ENCODE peak calls at places on chromosomes 7 and 10, in six cellular contexts. M is A673, Q is epithelial cell of esophagus, W is thoracic aorta, H is fibroblast of mammary gland, V is mucosa of descending colon. G is an unnamed sample.

GRCh38 chr7:57579454-57579853 is 129.5 kb downstream of the ZNF716 start:
- DNase-seq in M (no peak), Q (no peak), W (no peak), H (no peak), V (no peak), G (no peak)

GRCh38 chr10:28544058-28544457 is 11.1 kb downstream of the WAC start:
- DNase-seq in M (no peak), Q (no peak), W (no peak), H (no peak), V (no peak), G (no peak)

GRCh38 chr7:44846816-44847508 is 925 bp downstream of the H2AZ2 start:
- DNase-seq in M (no peak), Q (no peak), W (no peak), H (no peak), V (no peak), G (no peak)

GRCh38 chr10:71984798-71985388 is 20.7 kb downstream of the CHST3 start:
- DNase-seq in M (no peak), Q (no peak), W (no peak), H (no peak), V (no peak), G (no peak)

GRCh38 chr10:16545126-16545736 is 23.6 kb upstream of the C1QL3 start:
- DNase-seq in M (peak), Q (peak), W (no peak), H (peak), V (no peak), G (peak)

GRCh38 chr7:46859963-46860475 is 721.9 kb downstream of the TNS3 start:
- DNase-seq in M (peak), Q (peak), W (no peak), H (peak), V (no peak), G (no peak)

GRCh38 chr7:37304926-37305325 is 143.7 kb downstream of the ELMO1 start:
- DNase-seq in M (no peak), Q (no peak), W (no peak), H (no peak), V (no peak), G (no peak)

GRCh38 chr7:46440186-46440585 is 519.1 kb upstream of the IGFBP3 start:
- DNase-seq in M (no peak), Q (no peak), W (no peak), H (no peak), V (no peak), G (no peak)

GRCh38 chr7:84389242-84389641 is 194.7 kb upstream of the SEMA3A start:
- DNase-seq in M (no peak), Q (no peak), W (no peak), H (no peak), V (no peak), G (no peak)

GRCh38 chr10:32616438-32616837 is 170.5 kb downstream of the CCDC7 start:
- DNase-seq in M (no peak), Q (no peak), W (no peak), H (no peak), V (no peak), G (no peak)

GRCh38 chr10:130499541-130499940 is 363.4 kb downstream of the GLRX3 start:
- DNase-seq in M (no peak), Q (no peak), W (no peak), H (no peak), V (no peak), G (no peak)

GRCh38 chr10:117096559-117097201 is 41.4 kb downstream of the VAX1 start:
- DNase-seq in M (peak), Q (no peak), W (no peak), H (no peak), V (no peak), G (no peak)

GRCh38 chr10:10792681-10793080 is 225.0 kb upstream of the CELF2 start:
- DNase-seq in M (peak), Q (peak), W (no peak), H (peak), V (no peak), G (peak)

GRCh38 chr7:113945018-113945938 is 26.5 kb upstream of the PPP1R3A start:
- DNase-seq in M (no peak), Q (peak), W (no peak), H (no peak), V (no peak), G (no peak)

GRCh38 chr10:3365630-3366029 is 193.0 kb upstream of the PITRM1 start:
- DNase-seq in M (no peak), Q (peak), W (no peak), H (no peak), V (no peak), G (no peak)

GRCh38 chr7:155694846-155695245 is 50.4 kb downstream of the RBM33 start:
- DNase-seq in M (no peak), Q (no peak), W (no peak), H (peak), V (no peak), G (no peak)

GRCh38 chr10:69337312-69338132 is 59.2 kb downstream of the HK1 start:
- DNase-seq in M (peak), Q (peak), W (no peak), H (peak), V (no peak), G (peak)

GRCh38 chr7:106166651-106167342 is 54.7 kb upstream of the SYPL1 start:
- DNase-seq in M (peak), Q (peak), W (no peak), H (peak), V (peak), G (peak)

GRCh38 chr10:75226055-75226454 is 9.7 kb downstream of the COMTD1 start:
- DNase-seq in M (no peak), Q (no peak), W (no peak), H (no peak), V (no peak), G (peak)

GRCh38 chr10:133088524-133089460 is 1.1 kb downstream of the ADGRA1 start:
- DNase-seq in M (no peak), Q (no peak), W (no peak), H (no peak), V (no peak), G (no peak)

GRCh38 chr10:31867646-31868045 is 61.0 kb downstream of the ARHGAP12 start:
- DNase-seq in M (no peak), Q (peak), W (no peak), H (peak), V (no peak), G (peak)

GRCh38 chr7:31076641-31077310 is 24.7 kb downstream of the ADCYAP1R1 start:
- DNase-seq in M (no peak), Q (no peak), W (no peak), H (no peak), V (no peak), G (no peak)

GRCh38 chr7:29297194-29297890 is 102.8 kb downstream of the CHN2 start:
- DNase-seq in M (no peak), Q (no peak), W (no peak), H (no peak), V (no peak), G (no peak)

GRCh38 chr10:18436902-18437301 is 214.5 kb downstream of the NSUN6 start:
- DNase-seq in M (no peak), Q (no peak), W (no peak), H (no peak), V (no peak), G (no peak)
- H3K4me3 ChIP-seq in M (no peak), Q (no peak), W (no peak), H (no peak), V (no peak), G (no peak)

GRCh38 chr7:89332026-89332425 is 536.5 kb upstream of the TEX47 start:
- DNase-seq in M (no peak), Q (no peak), W (no peak), H (peak), V (no peak), G (no peak)

GRCh38 chr7:89335490-89335889 is 540.0 kb upstream of the TEX47 start:
- DNase-seq in M (no peak), Q (no peak), W (no peak), H (no peak), V (no peak), G (no peak)

GRCh38 chr7:89339748-89340147 is 544.2 kb upstream of the TEX47 start:
- DNase-seq in M (no peak), Q (no peak), W (no peak), H (no peak), V (no peak), G (no peak)

GRCh38 chr7:89334785-89335184 is 539.2 kb upstream of the TEX47 start:
- DNase-seq in M (no peak), Q (no peak), W (no peak), H (no peak), V (no peak), G (no peak)
- TF ChIP-seq CTCF in M (no peak), Q (no peak), W (no peak), H (no peak), V (no peak), G (no peak)

DNA sequence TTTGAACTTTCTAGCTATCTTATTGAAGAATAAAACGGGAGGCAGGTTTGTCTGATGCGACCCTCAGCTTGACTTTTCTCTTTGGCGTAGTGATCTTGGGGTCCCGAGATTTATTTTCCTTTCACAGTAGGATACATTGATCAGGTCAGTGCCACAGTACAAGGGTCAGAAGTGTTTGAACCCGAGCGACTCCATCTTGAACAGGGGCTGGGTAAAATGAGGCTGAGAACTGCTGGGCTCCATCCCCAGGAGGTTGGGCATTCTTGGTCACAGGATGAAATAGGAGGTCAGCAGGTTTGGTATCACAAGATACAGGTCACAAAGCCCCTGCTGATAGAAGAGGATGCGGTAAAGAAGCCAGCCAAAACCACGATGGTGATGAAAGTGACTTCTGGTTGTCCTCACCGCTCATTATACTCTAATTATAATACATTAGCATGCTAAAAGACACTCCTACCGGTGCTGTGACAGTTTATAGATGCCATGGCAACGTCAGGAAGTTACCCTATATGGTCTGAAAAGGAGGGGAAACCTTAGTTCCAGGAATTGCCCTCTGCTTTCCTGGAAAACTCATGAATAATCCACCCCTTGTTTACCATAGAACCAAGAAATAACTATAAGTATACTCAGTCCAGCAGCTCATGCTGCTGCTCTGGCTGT is 3.0 kb upstream of the TECPR1 start:
- DNase-seq in M (no peak), Q (no peak), W (no peak), H (no peak), V (no peak), G (no peak)
- H3K4me3 ChIP-seq in M (no peak), Q (no peak), W (no peak), H (no peak), V (no peak), G (no peak)

DNA sequence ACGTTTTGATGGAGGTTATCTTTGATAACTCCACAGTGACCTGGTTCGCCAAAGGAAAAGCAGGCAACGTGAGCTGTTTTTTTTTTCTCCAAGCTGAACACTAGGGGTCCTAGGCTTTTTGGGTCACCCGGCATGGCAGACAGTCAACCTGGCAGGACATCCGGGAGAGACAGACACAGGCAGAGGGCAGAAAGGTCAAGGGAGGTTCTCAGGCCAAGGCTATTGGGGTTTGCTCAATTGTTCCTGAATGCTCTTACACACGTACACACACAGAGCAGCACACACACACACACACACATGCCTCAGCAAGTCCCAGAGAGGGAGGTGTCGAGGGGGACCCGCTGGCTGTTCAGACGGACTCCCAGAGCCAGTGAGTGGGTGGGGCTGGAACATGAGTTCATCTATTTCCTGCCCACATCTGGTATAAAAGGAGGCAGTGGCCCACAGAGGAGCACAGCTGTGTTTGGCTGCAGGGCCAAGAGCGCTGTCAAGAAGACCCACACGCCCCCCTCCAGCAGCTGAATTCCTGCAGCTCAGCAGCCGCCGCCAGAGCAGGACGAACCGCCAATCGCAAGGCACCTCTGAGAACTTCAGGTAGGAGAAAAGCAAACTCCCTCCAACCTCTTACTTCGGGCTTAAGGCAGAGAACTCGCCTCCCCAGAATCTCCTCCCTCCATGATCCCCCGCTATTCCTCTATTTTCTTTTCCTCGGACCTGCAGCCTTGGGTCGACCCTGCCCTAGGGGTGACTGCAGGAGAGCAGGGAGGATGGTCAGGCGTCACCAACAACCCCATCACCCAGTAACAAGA is at the start of gene SERPINE1:
- DNase-seq in M (peak), Q (peak), W (peak), H (peak), V (peak), G (peak)
- TF ChIP-seq CTCF in M (peak), Q (peak), W (no peak), H (peak), V (no peak), G (peak)

DNA sequence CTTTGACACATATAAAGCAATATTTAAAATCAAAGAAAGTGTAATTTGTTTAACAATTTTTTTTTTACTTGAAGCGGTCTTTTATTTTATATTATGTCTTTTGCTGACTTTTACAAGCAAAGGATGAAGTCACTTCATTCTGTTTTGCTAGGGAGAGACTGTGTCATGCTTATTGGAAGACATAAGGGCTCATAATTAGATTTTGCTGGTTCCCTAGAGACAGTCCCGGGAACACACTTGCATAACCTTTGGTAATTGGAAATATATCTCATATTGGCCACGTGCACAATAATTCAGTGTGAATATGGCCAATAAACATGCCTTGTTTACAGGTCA is 448 bp upstream of the NET1 start:
- DNase-seq in M (no peak), Q (no peak), W (no peak), H (peak), V (no peak), G (peak)
- H3K4me3 ChIP-seq in M (peak), Q (no peak), W (peak), H (peak), V (no peak), G (peak)

GRCh38 chr10:53115660-53116059 is 343.1 kb upstream of the MBL2 start:
- DNase-seq in M (no peak), Q (no peak), W (no peak), H (no peak), V (no peak), G (no peak)

GRCh38 chr10:53108317-53108934 is 335.8 kb upstream of the MBL2 start:
- DNase-seq in M (no peak), Q (peak), W (no peak), H (no peak), V (no peak), G (no peak)

GRCh38 chr10:53107711-53108110 is 335.1 kb upstream of the MBL2 start:
- DNase-seq in M (no peak), Q (no peak), W (no peak), H (no peak), V (no peak), G (no peak)

GRCh38 chr10:53109320-53109719 is 336.7 kb upstream of the MBL2 start:
- DNase-seq in M (no peak), Q (peak), W (no peak), H (no peak), V (no peak), G (no peak)

GRCh38 chr10:53111529-53111928 is 338.9 kb upstream of the MBL2 start:
- DNase-seq in M (no peak), Q (peak), W (no peak), H (no peak), V (peak), G (no peak)
- TF ChIP-seq CTCF in M (no peak), Q (no peak), W (no peak), H (no peak), V (no peak), G (no peak)

GRCh38 chr7:2038876-2039728 is 193.6 kb downstream of the MAD1L1 start:
- DNase-seq in M (no peak), Q (peak), W (no peak), H (no peak), V (no peak), G (peak)

GRCh38 chr7:2036786-2037185 is 196.0 kb downstream of the MAD1L1 start:
- DNase-seq in M (no peak), Q (no peak), W (no peak), H (no peak), V (no peak), G (no peak)

GRCh38 chr7:2034291-2035201 is 198.2 kb downstream of the MAD1L1 start:
- DNase-seq in M (no peak), Q (no peak), W (no peak), H (no peak), V (no peak), G (no peak)

GRCh38 chr7:2037805-2038635 is 194.7 kb downstream of the MAD1L1 start:
- DNase-seq in M (peak), Q (no peak), W (no peak), H (peak), V (peak), G (peak)

DNA sequence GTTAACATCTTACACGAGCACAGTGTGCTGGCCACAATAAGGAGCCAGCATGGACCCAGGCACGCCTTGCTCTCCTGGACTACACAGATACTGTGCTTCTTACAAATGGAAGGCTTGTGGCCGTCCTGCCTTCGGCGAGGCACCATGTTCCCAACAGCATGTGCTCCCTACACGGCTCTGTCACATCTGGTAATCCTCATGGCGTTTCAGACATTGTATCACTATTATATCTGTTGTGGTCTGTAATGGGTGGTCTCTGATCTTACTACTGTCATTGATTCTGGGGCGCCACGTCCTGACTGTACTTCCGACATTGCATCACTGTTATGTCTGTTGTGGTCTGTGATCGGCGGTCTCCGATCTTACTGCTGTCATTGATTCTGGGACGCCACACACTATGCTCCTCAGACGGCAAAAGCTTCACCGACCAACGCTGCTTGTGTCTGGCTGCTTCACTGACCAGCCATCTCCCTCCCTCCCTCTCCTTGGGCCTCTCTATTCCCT is 195.4 kb downstream of the MAD1L1 start:
- DNase-seq in M (no peak), Q (no peak), W (no peak), H (no peak), V (no peak), G (peak)
- H3K4me3 ChIP-seq in M (no peak), Q (no peak), W (peak), H (peak), V (no peak), G (peak)

GRCh38 chr7:138752568-138753518 is 45.0 kb upstream of the TMEM213 start:
- DNase-seq in M (no peak), Q (peak), W (no peak), H (no peak), V (peak), G (no peak)
- TF ChIP-seq CTCF in M (no peak), Q (no peak), W (no peak), H (no peak), V (no peak), G (no peak)

GRCh38 chr7:128939075-128939860 is 1.5 kb downstream of the IRF5 start:
- DNase-seq in M (no peak), Q (no peak), W (no peak), H (no peak), V (peak), G (no peak)

GRCh38 chr7:128941323-128941890 is 3.7 kb downstream of the IRF5 start:
- DNase-seq in M (no peak), Q (no peak), W (no peak), H (no peak), V (no peak), G (no peak)

GRCh38 chr7:128940494-128941322 is 3.0 kb downstream of the IRF5 start:
- DNase-seq in M (no peak), Q (no peak), W (no peak), H (no peak), V (peak), G (no peak)

GRCh38 chr7:128938524-128939074 is 872 bp downstream of the IRF5 start:
- DNase-seq in M (no peak), Q (peak), W (no peak), H (no peak), V (peak), G (no peak)

DNA sequence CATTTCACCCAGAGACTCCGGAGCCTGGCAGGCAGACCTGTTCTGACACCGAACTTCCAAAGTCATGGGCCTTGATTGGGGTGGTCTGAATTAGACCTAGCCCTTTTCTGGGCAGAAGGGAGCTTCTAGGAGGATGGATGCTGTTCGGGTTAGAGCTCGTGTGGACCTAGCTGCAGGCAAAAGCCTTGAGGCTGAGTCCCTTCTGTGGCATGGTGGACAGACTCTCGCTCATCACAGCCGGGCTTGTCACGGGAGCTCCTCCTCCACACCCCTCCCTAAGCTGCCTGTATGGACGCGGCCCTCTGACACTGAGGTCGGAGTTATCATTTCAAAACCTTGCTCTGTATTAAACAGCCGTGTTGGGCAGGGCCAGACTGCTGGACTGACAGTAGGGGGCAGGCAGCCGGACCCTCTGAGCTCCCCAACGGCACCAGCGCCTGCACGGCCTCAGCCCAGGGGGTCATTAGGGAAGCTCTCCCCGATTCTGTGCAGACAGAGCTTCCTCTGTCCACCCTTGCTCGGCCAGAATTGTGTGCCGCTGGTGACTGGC is 2.2 kb downstream of the IRF5 start:
- DNase-seq in M (no peak), Q (no peak), W (no peak), H (no peak), V (no peak), G (no peak)
- H3K4me3 ChIP-seq in M (no peak), Q (no peak), W (peak), H (no peak), V (no peak), G (no peak)